ENCODE peak calls at places on chromosome 1, in nine cellular contexts. D, Q, G, S, M, J, F, A and V are unnamed samples.

GRCh38 chr1:209364716-209365115 is 218.8 kb upstream of the CAMK1G start:
- DNase-seq in D (no peak), Q (no peak), G (no peak), S (no peak), M (no peak), J (no peak), F (no peak), A (no peak), V (no peak)

GRCh38 chr1:185155600-185156320 is 993 bp downstream of the TRMT1L start:
- DNase-seq in D (peak; percentile 16), Q (peak; percentile 16), G (no peak), S (no peak), M (no peak), J (no peak), F (no peak), A (no peak), V (no peak)

GRCh38 chr1:24318988-24319863 is at the start of gene GRHL3:
- DNase-seq in D (peak; percentile 76), Q (no peak), G (no peak), S (no peak), M (no peak), J (no peak), F (no peak), A (peak; percentile 50), V (no peak)

GRCh38 chr1:22641906-22642636 is 1.4 kb upstream of the C1QC start:
- DNase-seq in D (peak; percentile 85), Q (peak; percentile 64), G (peak; percentile 19), S (peak; percentile 71), M (no peak), J (peak; percentile 95), F (peak; percentile 72), A (peak; percentile 74), V (no peak)

GRCh38 chr1:187413770-187414169 is 585.0 kb downstream of the PLA2G4A start:
- DNase-seq in D (no peak), Q (no peak), G (peak; percentile 12), S (no peak), M (no peak), J (no peak), F (no peak), A (no peak), V (no peak)

GRCh38 chr1:209655832-209656231 is 3.6 kb upstream of the LAMB3 start:
- DNase-seq in D (peak; percentile 68), Q (no peak), G (no peak), S (no peak), M (no peak), J (no peak), F (no peak), A (peak; percentile 43), V (no peak)

GRCh38 chr1:180927841-180928240 is 15.1 kb downstream of the KIAA1614 start:
- DNase-seq in D (no peak), Q (no peak), G (no peak), S (no peak), M (no peak), J (no peak), F (no peak), A (no peak), V (no peak)

GRCh38 chr1:119964673-119965363 is 68.5 kb upstream of the ADAM30 start:
- DNase-seq in D (no peak), Q (no peak), G (no peak), S (no peak), M (peak; percentile 38), J (no peak), F (no peak), A (no peak), V (peak; percentile 48)

GRCh38 chr1:3978928-3979325 is 78.9 kb upstream of the C1orf174 start:
- DNase-seq in D (no peak), Q (no peak), G (no peak), S (no peak), M (no peak), J (peak; percentile 72), F (no peak), A (no peak), V (no peak)

GRCh38 chr1:173409613-173410012 is 67.5 kb upstream of the PRDX6 start:
- DNase-seq in D (no peak), Q (peak; percentile 76), G (no peak), S (no peak), M (no peak), J (no peak), F (no peak), A (no peak), V (no peak)

GRCh38 chr1:112247036-112247597 is 148.9 kb upstream of the CTTNBP2NL start:
- DNase-seq in D (no peak), Q (no peak), G (no peak), S (no peak), M (no peak), J (no peak), F (no peak), A (no peak), V (no peak)

GRCh38 chr1:169890761-169891538 is 2.7 kb downstream of the SCYL3 start:
- DNase-seq in D (peak; percentile 33), Q (peak; percentile 10), G (peak; percentile 26), S (peak; percentile 30), M (no peak), J (no peak), F (no peak), A (peak; percentile 37), V (no peak)

GRCh38 chr1:89725016-89725380 is 92.1 kb downstream of the LRRC8C start:
- DNase-seq in D (peak; percentile 27), Q (no peak), G (no peak), S (no peak), M (peak; percentile 81), J (peak; percentile 81), F (no peak), A (no peak), V (no peak)

GRCh38 chr1:168243636-168244212 is 17.9 kb downstream of the SFT2D2 start:
- DNase-seq in D (no peak), Q (no peak), G (no peak), S (no peak), M (no peak), J (no peak), F (no peak), A (no peak), V (no peak)

GRCh38 chr1:202349263-202349928 is 897 bp downstream of the PPP1R12B start:
- DNase-seq in D (peak; percentile 48), Q (peak; percentile 23), G (peak; percentile 57), S (no peak), M (no peak), J (no peak), F (no peak), A (no peak), V (no peak)

GRCh38 chr1:155321577-155322497 is 1.1 kb downstream of the RUSC1 start:
- DNase-seq in D (peak; percentile 31), Q (no peak), G (no peak), S (no peak), M (no peak), J (peak; percentile 71), F (no peak), A (no peak), V (no peak)
- H3K4me3 ChIP-seq in D (peak overlapping the region; percentile 63), Q (peak overlapping the region; percentile 78), G (peak overlapping the region; percentile 71), S (no peak overlapping the region), M (peak overlapping the region; percentile 82), J (peak overlapping the region; percentile 23), F (peak overlapping the region; percentile 53), A (peak overlapping the region; percentile 79), V (peak overlapping the region; percentile 84)

DNA sequence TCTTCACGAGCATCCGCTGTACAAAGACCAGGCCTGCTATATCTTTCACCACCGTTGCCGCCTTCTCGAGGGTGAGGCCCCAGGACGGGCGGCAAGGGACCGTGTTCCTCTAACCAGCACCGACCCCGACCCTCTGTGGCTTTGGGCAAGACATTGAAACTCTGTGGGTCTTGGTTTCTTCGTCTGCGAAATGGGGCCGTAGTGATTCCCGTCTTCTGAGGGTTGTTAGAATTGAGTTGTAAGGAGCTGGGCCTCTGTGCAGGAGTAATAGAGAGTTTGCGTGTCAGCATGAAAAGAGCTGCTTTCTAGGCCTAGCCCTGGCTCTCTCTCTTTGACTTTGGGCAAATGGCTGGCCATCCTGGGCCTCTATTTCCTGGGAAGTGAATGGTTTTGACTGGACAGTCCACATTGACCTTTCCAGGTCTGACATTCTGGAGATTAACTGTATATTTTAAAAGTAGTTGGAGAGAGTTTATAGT is 591 bp downstream of the MRPL37 start:
- DNase-seq in D (no peak), Q (no peak), G (no peak), S (no peak), M (no peak), J (no peak), F (no peak), A (no peak), V (no peak)
- H3K27ac ChIP-seq in D (peak overlapping the region; percentile 63), Q (peak overlapping the region; percentile 41), G (peak overlapping the region; percentile 97), S (peak overlapping the region; percentile 81), M (peak overlapping the region; percentile 11), J (no peak overlapping the region), F (peak overlapping the region; percentile 83), A (no peak overlapping the region), V (no peak overlapping the region)

DNA sequence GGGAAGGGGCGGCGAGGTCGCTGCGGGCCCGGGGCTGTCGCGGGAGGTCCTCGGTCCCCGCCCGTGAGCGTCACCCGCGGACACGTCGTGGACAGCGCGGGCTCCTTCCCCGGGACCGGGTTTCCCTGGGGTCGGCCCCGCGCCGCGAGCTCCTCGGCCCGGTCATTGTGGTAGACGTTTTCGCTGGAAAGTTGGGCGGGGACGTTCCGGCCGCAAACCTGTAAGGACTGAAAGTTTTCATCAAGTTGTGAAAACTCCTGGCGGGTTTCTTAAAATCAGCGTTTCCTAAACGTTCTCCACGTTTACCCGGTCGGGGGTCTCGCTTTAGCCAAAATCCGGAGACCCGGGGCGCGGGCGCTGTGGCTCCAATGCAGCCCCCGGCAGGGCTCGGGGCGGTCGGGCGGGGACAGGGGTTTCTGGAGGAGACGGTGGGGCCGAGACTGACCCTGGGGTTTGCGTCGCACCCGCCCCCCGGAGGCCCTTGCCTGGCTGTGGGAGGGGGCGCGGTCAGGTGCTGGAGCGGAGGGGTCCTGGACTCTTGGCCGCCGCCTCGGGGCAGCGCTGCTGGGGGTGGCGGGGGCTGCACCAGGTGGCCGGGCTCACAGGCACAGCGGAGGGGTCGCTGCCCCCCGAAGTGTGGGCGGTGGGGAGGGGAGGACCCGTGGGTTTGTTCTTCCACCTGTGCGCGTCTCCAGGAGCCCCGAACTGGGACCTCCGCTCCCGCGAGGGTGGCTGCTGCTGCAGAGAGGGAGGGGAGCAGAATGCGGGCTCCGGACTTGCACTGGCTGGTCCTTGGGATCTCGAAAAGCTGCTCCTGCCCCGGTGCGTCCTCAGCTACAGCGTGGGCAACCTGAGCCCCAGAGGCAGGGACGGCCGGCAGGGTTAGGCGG is 827 bp downstream of the PRKCZ start:
- DNase-seq in D (peak; percentile 47), Q (no peak), G (no peak), S (no peak), M (no peak), J (no peak), F (no peak), A (no peak), V (no peak)
- H3K4me3 ChIP-seq in D (peak overlapping the region; percentile 85), Q (peak overlapping the region; percentile 73), G (peak overlapping the region; percentile 90), S (peak overlapping the region; percentile 33), M (no peak overlapping the region), J (no peak overlapping the region), F (no peak overlapping the region), A (peak overlapping the region; percentile 84), V (peak overlapping the region; percentile 58)

GRCh38 chr1:215794151-215794550 is 227.0 kb downstream of the KCTD3 start:
- DNase-seq in D (no peak), Q (no peak), G (no peak), S (no peak), M (no peak), J (no peak), F (no peak), A (no peak), V (no peak)

GRCh38 chr1:215789981-215790380 is 222.9 kb downstream of the KCTD3 start:
- DNase-seq in D (no peak), Q (no peak), G (no peak), S (no peak), M (no peak), J (no peak), F (no peak), A (no peak), V (no peak)

GRCh38 chr1:215797859-215798258 is 230.8 kb downstream of the KCTD3 start:
- DNase-seq in D (no peak), Q (no peak), G (no peak), S (no peak), M (no peak), J (no peak), F (no peak), A (no peak), V (no peak)

GRCh38 chr1:215793210-215793609 is 226.1 kb downstream of the KCTD3 start:
- DNase-seq in D (no peak), Q (no peak), G (no peak), S (no peak), M (peak; percentile 20), J (no peak), F (no peak), A (no peak), V (no peak)
- H3K27ac ChIP-seq in D (no peak overlapping the region), Q (no peak overlapping the region), G (no peak overlapping the region), S (no peak overlapping the region), M (no peak overlapping the region), J (no peak overlapping the region), F (no peak overlapping the region), A (no peak overlapping the region), V (no peak overlapping the region)